ENCODE peak calls at places on chromosome 6, in nine cellular contexts. R is GM12878, C is heart left ventricle, W is body of pancreas, B is right lobe of liver, M is IMR-90, A is gastrocnemius medialis, P is A549, L is HCT116. D is an unnamed sample. For H3K4me1, the result is how much of the 10 kb centered on the place peaks cover.

GRCh38 chr6:47084530-47084929 is 42.4 kb upstream of the ADGRF1 start:
- ATAC-seq in R (no peak), W (no peak), L (no peak), P (no peak), B (no peak), M (no peak), A (no peak), C (peak), D (no peak)

GRCh38 chr6:10424005-10424404 is 9.1 kb upstream of the TFAP2A start:
- ATAC-seq in B (no peak), A (no peak), W (no peak), M (no peak), L (peak), C (no peak), R (peak), P (peak), D (no peak)

GRCh38 chr6:90424580-90424979 is 127.9 kb upstream of the BACH2 start:
- ATAC-seq in B (no peak), W (no peak), C (no peak), P (no peak), R (no peak), A (no peak), M (no peak), L (no peak), D (no peak)

GRCh38 chr6:112636650-112637260 is 289.6 kb downstream of the RFPL4B start:
- ATAC-seq in W (no peak), P (no peak), M (peak), R (no peak), L (no peak), C (no peak), B (no peak), A (no peak), D (no peak)

GRCh38 chr6:21048047-21048446 is 513.8 kb downstream of the CDKAL1 start:
- ATAC-seq in P (no peak), C (no peak), W (no peak), B (no peak), M (no peak), A (no peak), R (no peak), L (no peak), D (no peak)

GRCh38 chr6:8110117-8110721 is 7.9 kb upstream of the EEF1E1 start:
- ATAC-seq in M (no peak), P (no peak), C (no peak), W (no peak), A (no peak), L (no peak), B (no peak), R (peak), D (no peak)

GRCh38 chr6:169099411-169100202 is 154.0 kb downstream of the THBS2 start:
- ATAC-seq in B (no peak), P (no peak), W (no peak), C (no peak), A (no peak), L (peak), M (no peak), R (no peak), D (no peak)

GRCh38 chr6:34425498-34426410 is at the start of gene RPS10:
- ATAC-seq in C (peak), M (peak), A (peak), P (peak), R (peak), W (peak), B (peak), L (peak), D (peak)

GRCh38 chr6:7195330-7196018 is 87.7 kb downstream of the RREB1 start:
- ATAC-seq in C (peak), L (no peak), B (peak), W (peak), R (no peak), A (no peak), P (no peak), M (no peak), D (no peak)

GRCh38 chr6:108958900-108959770 is 110.9 kb downstream of the ARMC2 start:
- ATAC-seq in P (no peak), R (no peak), M (no peak), L (no peak), B (no peak), C (peak), W (no peak), A (no peak), D (no peak)

GRCh38 chr6:168417158-168417557 is 23.8 kb upstream of the SMOC2 start:
- ATAC-seq in M (no peak), L (no peak), B (no peak), W (no peak), C (no peak), A (peak), P (no peak), R (no peak), D (no peak)

GRCh38 chr6:105628156-105628860 is 225.4 kb upstream of the PREP start:
- ATAC-seq in M (no peak), C (no peak), P (no peak), A (no peak), L (no peak), W (no peak), B (no peak), R (no peak), D (no peak)

GRCh38 chr6:44063561-44064059 is 63.6 kb downstream of the MRPL14 start:
- ATAC-seq in A (no peak), W (no peak), P (no peak), B (no peak), R (no peak), C (no peak), L (no peak), M (no peak), D (no peak)

GRCh38 chr6:45818655-45819054 is 197.0 kb downstream of the CLIC5 start:
- ATAC-seq in P (no peak), L (no peak), A (no peak), C (no peak), B (no peak), W (no peak), R (no peak), M (no peak), D (no peak)

GRCh38 chr6:31795616-31796298 is at the start of gene VARS1:
- ATAC-seq in M (peak), A (peak), W (peak), L (peak), R (peak), C (peak), B (peak), P (peak), D (peak)

GRCh38 chr6:139832906-139833305 is 458.5 kb upstream of the CITED2 start:
- ATAC-seq in M (no peak), B (no peak), W (no peak), A (peak), P (no peak), R (no peak), L (no peak), C (no peak), D (no peak)

GRCh38 chr6:3887150-3887700 is 38.1 kb downstream of the FAM50B start:
- ATAC-seq in A (no peak), M (peak), L (no peak), R (no peak), P (no peak), C (peak), B (peak), W (no peak), D (no peak)

GRCh38 chr6:163346529-163346961 is 68.0 kb upstream of the QKI start:
- ATAC-seq in R (no peak), M (no peak), P (no peak), B (no peak), W (no peak), L (no peak), A (peak), C (peak), D (no peak)

GRCh38 chr6:156794963-156795362 is 17.8 kb downstream of the ARID1B start:
- ATAC-seq in P (no peak), W (peak), M (no peak), A (peak), C (no peak), R (peak), L (no peak), B (peak), D (no peak)

GRCh38 chr6:166691741-166692140 is 64.7 kb upstream of the RPS6KA2 start:
- ATAC-seq in A (peak), W (no peak), B (no peak), C (peak), P (no peak), M (no peak), R (no peak), L (peak), D (no peak)

GRCh38 chr6:135675026-135675425 is 176.5 kb upstream of the PDE7B start:
- ATAC-seq in A (no peak), R (no peak), M (peak), C (no peak), P (no peak), B (no peak), W (no peak), L (no peak), D (no peak)

GRCh38 chr6:115675443-115675842 is 385.2 kb downstream of the FRK start:
- ATAC-seq in A (no peak), W (no peak), P (no peak), C (no peak), R (no peak), B (peak), M (no peak), L (no peak), D (no peak)

GRCh38 chr6:80145921-80146320 is 39.5 kb downstream of the BCKDHB start:
- ATAC-seq in B (no peak), R (no peak), A (no peak), P (no peak), L (no peak), M (no peak), C (peak), W (no peak), D (no peak)

GRCh38 chr6:105330913-105331312 is 72.0 kb downstream of the PREP start:
- ATAC-seq in L (no peak), M (no peak), A (no peak), B (no peak), C (no peak), P (no peak), R (no peak), W (no peak), D (no peak)

GRCh38 chr6:43095939-43096338 is 19.8 kb downstream of the PTK7 start:
- ATAC-seq in B (no peak), W (no peak), R (peak), A (no peak), L (peak), C (no peak), P (no peak), M (no peak), D (no peak)

GRCh38 chr6:108751851-108752732 is 96.1 kb upstream of the ARMC2 start:
- ATAC-seq in C (no peak), R (no peak), B (peak), P (no peak), W (peak), M (no peak), A (no peak), L (no peak), D (no peak)

GRCh38 chr6:2259002-2259494 is 13.6 kb upstream of the GMDS start:
- ATAC-seq in R (no peak), M (no peak), P (no peak), L (no peak), W (peak), B (peak), C (no peak), A (no peak), D (no peak)

GRCh38 chr6:84681693-84682326 is 82.6 kb downstream of the TBX18 start:
- ATAC-seq in A (no peak), B (no peak), W (no peak), L (no peak), R (no peak), C (no peak), M (no peak), P (no peak), D (no peak)

GRCh38 chr6:159943101-159943632 is 25.7 kb upstream of the IGF2R start:
- ATAC-seq in P (no peak), M (peak), L (no peak), W (no peak), C (peak), A (peak), R (no peak), B (peak), D (peak)

GRCh38 chr6:117481926-117482239 is 591 bp upstream of the DCBLD1 start:
- ATAC-seq in M (no peak), P (no peak), L (no peak), R (no peak), B (no peak), C (no peak), A (no peak), W (no peak), D (no peak)

GRCh38 chr6:155521719-155522118 is 66.1 kb upstream of the NOX3 start:
- ATAC-seq in A (no peak), P (no peak), B (no peak), C (no peak), M (peak), R (no peak), L (no peak), W (no peak), D (no peak)

GRCh38 chr6:166466178-166467122 is 83.7 kb upstream of the MPC1 start:
- ATAC-seq in L (peak), R (no peak), A (no peak), C (peak), B (no peak), P (peak), W (peak), M (peak), D (peak)

GRCh38 chr6:169692516-169692915 is 9.3 kb downstream of the WDR27 start:
- ATAC-seq in P (no peak), A (no peak), L (no peak), M (no peak), R (no peak), B (no peak), W (no peak), C (no peak), D (no peak)

GRCh38 chr6:137571854-137572253 is 77.7 kb upstream of the OLIG3 start:
- ATAC-seq in L (peak), A (no peak), C (no peak), W (no peak), P (no peak), M (no peak), R (peak), B (peak), D (no peak)

GRCh38 chr6:7933794-7934193 is 23.2 kb upstream of the TXNDC5 start:
- ATAC-seq in L (no peak), A (no peak), B (no peak), C (no peak), W (no peak), M (no peak), R (peak), P (no peak), D (no peak)

GRCh38 chr6:40848038-40848437 is 191.0 kb downstream of the UNC5CL start:
- ATAC-seq in P (no peak), A (no peak), W (no peak), B (no peak), L (no peak), R (no peak), C (no peak), M (no peak), D (no peak)

DNA sequence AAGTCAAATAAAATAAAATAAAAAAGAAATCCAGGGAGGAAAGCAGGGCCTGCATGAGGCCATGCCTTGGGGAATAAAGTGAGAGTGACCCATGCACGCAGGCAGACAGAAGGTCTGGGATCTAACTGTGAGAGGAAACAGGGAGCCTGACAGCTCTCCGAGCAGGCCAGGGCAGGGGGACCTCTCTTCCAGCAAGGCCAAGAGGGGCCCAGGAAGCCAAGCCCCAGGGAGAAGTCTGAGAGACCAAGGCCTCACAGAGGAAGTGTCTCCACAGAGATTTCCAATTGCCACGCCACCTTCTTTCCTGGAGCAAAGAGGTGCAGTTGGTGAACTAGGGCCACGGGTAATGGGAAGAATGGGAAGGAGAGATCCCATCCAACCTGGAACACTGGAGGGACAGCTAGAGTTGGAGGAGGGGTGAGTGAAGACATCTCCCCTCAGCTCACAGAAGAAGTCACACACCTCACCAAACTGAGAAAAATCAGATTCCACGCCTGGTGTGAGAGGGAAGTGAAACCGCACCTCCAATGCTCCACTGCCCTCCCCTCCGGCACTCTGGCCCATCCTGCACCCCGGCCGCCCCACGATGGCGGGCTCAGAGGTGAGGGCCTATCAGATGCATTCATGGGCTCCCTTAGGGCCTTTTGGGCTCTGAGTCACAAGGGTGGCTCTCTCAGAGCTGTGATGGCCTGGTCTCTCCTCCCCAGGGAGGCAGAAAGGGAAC is 25.1 kb upstream of the TAF8 start:
- ATAC-seq in A (no peak), C (no peak), B (no peak), L (no peak), M (no peak), W (no peak), R (peak), P (no peak), D (no peak)
- H3K4me1 ChIP-seq in A (under half), C (half or more), B (under half), L (under half), M (under half), W (under half), R (half or more), P (under half), D (under half)

GRCh38 chr6:75204959-75205775 is 686 bp downstream of the COL12A1 start:
- ATAC-seq in M (peak), C (peak), W (no peak), R (no peak), L (peak), P (peak), A (no peak), B (no peak), D (peak)
- H3K27ac ChIP-seq in M (peak), C (peak), W (peak), R (no peak), L (peak), P (peak), A (peak), B (no peak), D (peak)

GRCh38 chr6:53067307-53067706 is 2.1 kb downstream of the FBXO9 start:
- ATAC-seq in R (no peak), W (no peak), L (no peak), P (no peak), A (no peak), C (no peak), M (no peak), B (no peak), D (no peak)

GRCh38 chr6:53066059-53066406 is 829 bp downstream of the FBXO9 start:
- ATAC-seq in A (no peak), L (no peak), W (no peak), R (no peak), M (peak), B (peak), P (no peak), C (no peak), D (no peak)

GRCh38 chr6:53064726-53065265 is 408 bp upstream of the FBXO9 start:
- ATAC-seq in A (peak), L (peak), P (peak), C (peak), W (peak), R (peak), M (peak), B (peak), D (peak)

GRCh38 chr6:53066874-53067273 is 1.7 kb downstream of the FBXO9 start:
- ATAC-seq in M (no peak), R (no peak), W (no peak), B (no peak), P (no peak), C (no peak), A (no peak), L (no peak), D (no peak)

GRCh38 chr6:53065266-53066058 is at the start of gene FBXO9:
- ATAC-seq in P (peak), A (peak), R (peak), C (peak), L (peak), W (peak), B (peak), M (peak), D (peak)
- TF ChIP-seq POLR2A in P (peak), A (peak), R (peak), C (peak), L (no peak), W (peak), B (peak), M (no peak), D (peak)

GRCh38 chr6:37956711-37957110 is 137.2 kb downstream of the ZFAND3 start:
- ATAC-seq in C (peak), P (no peak), L (no peak), M (no peak), B (no peak), W (no peak), A (no peak), R (no peak), D (no peak)
- H3K4me1 ChIP-seq in C (half or more), P (under half), L (under half), M (under half), B (under half), W (under half), A (under half), R (under half), D (under half)

GRCh38 chr6:27775796-27776184 is 136.4 kb downstream of the OR2B2 start:
- ATAC-seq in W (no peak), A (no peak), C (no peak), B (no peak), P (no peak), R (no peak), M (no peak), L (no peak), D (no peak)

GRCh38 chr6:27778625-27779417 is 133.4 kb downstream of the OR2B2 start:
- ATAC-seq in P (no peak), B (no peak), C (no peak), R (no peak), A (no peak), L (no peak), W (no peak), M (no peak), D (no peak)

GRCh38 chr6:27776504-27776903 is 135.7 kb downstream of the OR2B2 start:
- ATAC-seq in L (no peak), M (no peak), P (no peak), A (no peak), R (no peak), C (no peak), W (no peak), B (no peak), D (no peak)

GRCh38 chr6:27777614-27778355 is 134.4 kb downstream of the OR2B2 start:
- ATAC-seq in W (no peak), P (no peak), B (no peak), A (no peak), M (no peak), L (peak), R (no peak), C (no peak), D (no peak)

DNA sequence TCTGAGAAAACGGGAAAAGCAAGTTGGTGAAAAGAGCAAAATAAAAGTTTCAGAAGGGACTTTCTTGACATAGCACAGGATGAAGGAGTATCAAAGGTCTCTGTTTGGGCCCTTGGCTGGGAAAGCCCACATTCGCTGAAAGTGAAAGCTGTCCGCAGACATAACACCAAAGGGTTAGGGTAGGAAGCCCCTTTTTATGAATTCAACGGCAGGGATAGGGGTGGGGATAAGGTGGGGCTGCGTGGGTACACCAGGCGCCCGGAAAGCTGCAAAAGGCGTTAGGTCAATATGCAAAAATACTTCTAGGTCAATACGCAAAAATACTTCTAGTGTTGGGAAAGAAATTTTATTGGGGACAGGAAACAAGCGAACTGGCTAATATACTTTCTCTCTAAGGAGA is 135.1 kb downstream of the OR2B2 start:
- ATAC-seq in W (no peak), B (no peak), R (peak), M (no peak), P (no peak), A (no peak), C (no peak), L (no peak), D (no peak)
- H3K27ac ChIP-seq in W (no peak), B (no peak), R (peak), M (no peak), P (peak), A (no peak), C (no peak), L (no peak), D (no peak)

GRCh38 chr6:35553309-35553708 is 40.6 kb upstream of the TULP1 start:
- ATAC-seq in A (no peak), R (no peak), C (no peak), L (no peak), M (no peak), B (no peak), P (peak), W (no peak), D (no peak)

GRCh38 chr6:35552285-35552917 is 39.7 kb upstream of the TULP1 start:
- ATAC-seq in R (peak), M (peak), W (peak), P (no peak), L (peak), C (no peak), A (no peak), B (peak), D (no peak)

GRCh38 chr6:35547666-35548065 is 35.0 kb upstream of the TULP1 start:
- ATAC-seq in R (no peak), M (no peak), L (no peak), W (no peak), B (no peak), C (no peak), A (no peak), P (no peak), D (no peak)

GRCh38 chr6:35554811-35555210 is 42.1 kb upstream of the TULP1 start:
- ATAC-seq in A (no peak), M (no peak), L (no peak), B (no peak), P (no peak), R (no peak), C (no peak), W (no peak), D (no peak)

DNA sequence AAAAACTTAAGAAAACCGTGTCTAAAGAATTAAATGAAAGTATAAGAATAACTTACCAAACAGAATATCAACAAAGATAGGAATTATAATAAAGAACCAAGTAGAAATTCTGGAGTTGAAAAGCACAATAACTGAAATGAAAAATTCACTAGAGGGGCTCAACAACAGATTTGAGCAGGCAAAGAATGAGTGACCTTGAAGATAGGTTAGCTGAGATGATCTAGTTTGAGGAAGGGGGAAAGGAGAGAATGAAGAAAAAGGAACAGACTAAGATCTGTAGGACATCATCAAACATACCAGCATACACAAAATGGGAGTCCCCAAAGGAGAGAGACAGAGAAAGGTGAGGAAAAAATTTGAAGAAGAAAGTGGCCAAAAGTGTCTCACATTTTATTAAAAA is 37.7 kb upstream of the TULP1 start:
- ATAC-seq in R (no peak), W (no peak), M (no peak), B (no peak), C (no peak), P (no peak), A (no peak), L (no peak), D (no peak)
- TF ChIP-seq POLR2A in R (no peak), W (no peak), M (no peak), B (no peak), C (no peak), P (no peak), A (no peak), L (no peak), D (no peak)

D was measured in gastroesophageal sphincter.